ENCODE peak calls at places on chromosomes 11 and 22, in eight cellular contexts. F is MM.1S, I is right lobe of liver, X is heart left ventricle, J is GM23338, U is fibroblast of lung, O is pancreas, R is dorsolateral prefrontal cortex. H is an unnamed sample.

GRCh38 chr11:20007386-20007785 is 152.9 kb downstream of the DBX1 start:
- DNase-seq in F (no peak), I (no peak), X (peak; percentile 29), J (no peak), U (no peak), O (peak; percentile 45), R (no peak), H (no peak)

GRCh38 chr11:2581151-2581930 is 118.5 kb downstream of the KCNQ1OT1 start:
- DNase-seq in F (no peak), I (peak; percentile 34), X (peak; percentile 26), J (no peak), U (no peak), O (no peak), R (no peak), H (no peak)

GRCh38 chr11:9169595-9170295 is 78.3 kb upstream of the SCUBE2 start:
- DNase-seq in F (no peak), I (no peak), X (no peak), J (no peak), U (no peak), O (no peak), R (no peak), H (no peak)

GRCh38 chr11:118885319-118885718 is 1.6 kb downstream of the CXCR5 start:
- DNase-seq in F (no peak), I (no peak), X (no peak), J (no peak), U (no peak), O (no peak), R (no peak), H (no peak)

GRCh38 chr22:42313804-42314581 is 43.5 kb upstream of the TCF20 start:
- DNase-seq in F (peak; percentile 15), I (peak; percentile 70), X (peak; percentile 50), J (peak; percentile 89), U (peak; percentile 51), O (peak; percentile 70), R (peak; percentile 63), H (peak; percentile 28)

GRCh38 chr22:21816787-21817496 is 50.5 kb downstream of the MAPK1 start:
- DNase-seq in F (no peak), I (no peak), X (no peak), J (no peak), U (peak; percentile 92), O (no peak), R (no peak), H (peak; percentile 96)

GRCh38 chr22:44628856-44629255 is 73.1 kb upstream of the PRR5 start:
- DNase-seq in F (no peak), I (no peak), X (no peak), J (no peak), U (no peak), O (no peak), R (peak; percentile 23), H (no peak)

GRCh38 chr11:65927904-65928397 is 8.7 kb downstream of the DRAP1 start:
- DNase-seq in F (peak; percentile 94), I (no peak), X (no peak), J (no peak), U (peak; percentile 21), O (no peak), R (no peak), H (no peak)

GRCh38 chr11:122170815-122171475 is 54.9 kb upstream of the BLID start:
- DNase-seq in F (no peak), I (no peak), X (no peak), J (no peak), U (peak; percentile 60), O (no peak), R (no peak), H (no peak)

GRCh38 chr22:28344893-28345292 is 334.7 kb downstream of the TTC28 start:
- DNase-seq in F (no peak), I (no peak), X (no peak), J (no peak), U (peak; percentile 22), O (no peak), R (no peak), H (no peak)

GRCh38 chr11:15987044-15987443 is 369.3 kb downstream of the SOX6 start:
- DNase-seq in F (no peak), I (no peak), X (no peak), J (no peak), U (peak; percentile 65), O (no peak), R (no peak), H (no peak)

GRCh38 chr22:30270841-30271240 is 4.2 kb upstream of the OSM start:
- DNase-seq in F (no peak), I (peak; percentile 89), X (peak; percentile 76), J (no peak), U (peak; percentile 79), O (no peak), R (peak; percentile 51), H (peak; percentile 93)

GRCh38 chr11:95108671-95109551 is 19.3 kb downstream of the ENDOD1 start:
- DNase-seq in F (no peak), I (no peak), X (no peak), J (no peak), U (peak; percentile 8), O (no peak), R (no peak), H (peak; percentile 75)

GRCh38 chr22:31305194-31305593 is 12.9 kb upstream of the PIK3IP1 start:
- DNase-seq in F (no peak), I (no peak), X (no peak), J (no peak), U (no peak), O (no peak), R (no peak), H (no peak)

GRCh38 chr22:23305922-23306374 is 125.6 kb downstream of the BCR start:
- DNase-seq in F (no peak), I (no peak), X (peak; percentile 91), J (no peak), U (peak; percentile 93), O (no peak), R (peak; percentile 90), H (peak; percentile 97)

GRCh38 chr11:111632798-111633197 is 30.5 kb downstream of the SIK2 start:
- DNase-seq in F (no peak), I (no peak), X (no peak), J (no peak), U (no peak), O (no peak), R (no peak), H (no peak)

DNA sequence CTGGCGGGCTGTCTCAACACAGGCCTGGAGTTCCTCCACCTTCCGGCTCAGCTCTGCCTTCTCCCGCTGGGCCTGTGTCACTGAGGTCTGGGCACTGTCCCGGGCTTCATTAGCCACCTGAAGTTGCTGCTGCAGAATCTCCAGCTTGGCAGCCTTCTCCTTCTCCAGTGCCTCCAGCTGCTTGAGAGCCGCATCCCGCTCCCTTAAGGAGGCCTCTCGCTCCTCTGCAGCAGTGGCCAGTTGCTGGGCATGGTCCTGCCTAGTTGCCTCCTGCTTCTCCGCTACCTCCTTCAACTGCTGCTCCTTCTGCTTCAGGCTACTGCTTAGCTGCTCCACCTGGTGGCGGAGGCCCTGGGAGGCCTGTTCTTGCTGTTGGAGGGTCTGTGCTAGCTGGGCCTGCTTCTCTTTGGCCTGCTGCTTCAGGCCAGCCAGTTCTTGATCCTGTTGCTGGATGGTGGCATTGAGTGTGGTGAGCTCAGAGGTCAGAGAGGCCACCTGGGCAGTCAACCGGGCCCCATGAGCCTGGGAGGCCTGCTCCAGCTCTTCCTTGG is 16.9 kb downstream of the IL18BP start:
- DNase-seq in F (no peak), I (no peak), X (no peak), J (peak; percentile 50), U (peak; percentile 19), O (no peak), R (no peak), H (peak; percentile 39)
- TF ChIP-seq CTCF in F (peak; percentile 16), I (peak; percentile 23), X (no peak), J (peak; percentile 69), U (peak; percentile 26), O (no peak), R (peak; percentile 46), H (peak; percentile 50)

DNA sequence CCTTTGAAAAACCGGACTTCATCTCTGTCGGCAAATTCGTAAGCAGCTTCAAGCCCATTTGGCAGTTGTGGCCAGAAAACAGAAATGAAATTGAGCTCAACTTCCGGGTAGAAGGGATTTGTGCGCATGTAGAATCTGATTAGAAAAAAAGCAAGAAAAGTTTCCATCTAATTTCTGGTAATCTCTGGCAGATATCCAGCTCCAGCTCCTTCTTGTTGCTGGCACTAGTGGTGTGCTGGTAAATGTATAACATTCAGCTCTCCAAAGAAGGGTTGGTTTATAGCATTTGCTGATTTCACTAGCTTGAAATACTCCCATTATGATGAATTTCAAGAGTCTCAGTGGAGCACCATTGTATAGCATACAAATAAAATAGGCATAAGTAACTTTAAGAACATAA is 5.4 kb downstream of the MMP1 start:
- DNase-seq in F (no peak), I (no peak), X (no peak), J (no peak), U (no peak), O (no peak), R (no peak), H (no peak)
- H3K4me3 ChIP-seq in F (no peak overlapping the region), I (no peak overlapping the region), X (no peak overlapping the region), J (no peak overlapping the region), U (no peak overlapping the region), O (no peak overlapping the region), R (no peak overlapping the region), H (no peak overlapping the region)

DNA sequence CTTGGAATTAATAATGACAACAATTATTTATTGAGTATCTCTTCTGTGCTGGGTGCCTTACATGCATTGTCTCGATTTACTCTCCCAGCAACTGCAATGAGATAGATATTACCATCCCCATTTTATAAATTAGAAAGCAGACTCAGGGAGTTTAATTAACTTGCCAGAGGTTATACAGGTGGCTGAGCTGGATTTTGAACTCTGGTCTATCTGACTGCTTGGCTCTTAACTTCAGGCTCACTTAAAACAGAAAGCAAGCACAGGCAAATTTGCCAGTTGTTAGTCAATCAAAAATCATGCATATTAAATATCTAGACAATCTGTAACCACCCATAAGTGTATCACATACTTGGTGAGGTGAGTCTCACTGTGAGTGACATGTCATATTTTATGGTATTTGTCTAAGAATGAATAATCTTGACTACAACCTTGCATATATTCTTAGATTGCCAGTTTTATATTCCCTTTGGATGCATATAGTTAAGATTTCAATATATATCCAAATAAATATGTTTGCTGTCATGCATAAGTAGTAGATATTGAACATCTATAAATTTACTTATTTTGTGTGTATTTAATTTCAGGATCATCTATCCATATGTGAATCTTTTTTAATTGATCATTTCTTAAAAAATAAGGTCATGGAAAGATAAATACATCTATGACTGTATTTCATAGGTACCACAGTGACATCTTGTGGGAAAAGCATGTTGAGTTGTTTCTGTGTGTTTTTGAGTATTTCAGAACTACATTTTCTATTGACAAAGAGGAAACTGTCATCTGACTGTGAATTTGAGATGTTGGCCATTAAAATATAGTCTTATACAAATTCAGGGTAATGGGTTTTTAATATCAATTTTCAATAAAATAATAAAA is 112.0 kb upstream of the ARHGAP42 start:
- DNase-seq in F (peak; percentile 23), I (no peak), X (no peak), J (peak; percentile 57), U (peak; percentile 71), O (no peak), R (no peak), H (peak; percentile 45)
- TF ChIP-seq CTCF in F (peak; percentile 27), I (peak; percentile 50), X (peak; percentile 48), J (no peak), U (no peak), O (no peak), R (peak; percentile 58), H (peak; percentile 10)

DNA sequence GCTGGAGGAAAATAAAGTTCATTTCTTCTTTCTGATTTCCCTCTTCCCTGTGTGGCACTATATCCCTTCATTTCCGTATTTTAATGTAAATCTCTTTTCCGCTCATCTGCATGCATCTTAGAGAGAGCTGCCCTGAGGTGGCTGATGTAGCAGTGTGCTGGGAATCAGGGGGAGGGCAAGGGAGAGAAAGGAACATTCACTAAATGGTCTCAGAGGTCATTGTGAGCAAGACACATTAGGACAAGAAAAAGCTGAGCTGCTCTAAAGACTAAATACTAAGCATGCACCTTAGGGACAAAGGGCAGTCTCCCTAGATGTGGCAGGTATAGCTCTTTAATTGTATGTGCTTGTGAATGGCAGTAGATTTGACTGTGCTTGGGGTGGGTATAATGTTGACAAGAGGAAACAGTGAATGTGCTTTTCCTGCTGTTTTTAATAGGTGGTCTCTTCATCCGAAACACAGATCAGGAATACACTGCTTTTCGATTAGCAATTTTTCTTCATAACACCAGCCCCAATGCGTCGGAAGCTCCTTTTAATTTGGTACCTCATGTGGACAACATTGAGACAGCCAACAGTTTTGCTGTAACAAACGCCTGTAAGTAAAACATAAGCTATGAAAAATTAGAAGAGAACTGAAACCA is 2.1 kb downstream of the GRIA4 start:
- DNase-seq in F (no peak), I (no peak), X (no peak), J (peak; percentile 46), U (no peak), O (no peak), R (no peak), H (no peak)
- H3K4me3 ChIP-seq in F (no peak overlapping the region), I (no peak overlapping the region), X (no peak overlapping the region), J (peak overlapping the region; percentile 73), U (no peak overlapping the region), O (no peak overlapping the region), R (peak overlapping the region; percentile 67), H (no peak overlapping the region)